ENCODE peak calls at places on chromosomes 7 and 10, in ten cellular contexts. Z is A549, O is A673, Q is hepatocyte, M is heart left ventricle, D is neural progenitor cell, H is heart right ventricle, I is psoas muscle, L is AG04450, K is right lobe of liver. P is an unnamed sample.

GRCh38 chr10:86411281-86411841 is 44.8 kb upstream of the GRID1 start:
- DNase-seq in D (no peak), K (peak; percentile 19), L (peak; percentile 46), H (no peak), O (peak; percentile 51), Z (no peak), I (no peak), Q (peak; percentile 60), M (no peak), P (no peak)

GRCh38 chr10:4588824-4589223 is 237.2 kb upstream of the AKR1E2 start:
- DNase-seq in M (no peak), O (no peak), D (no peak), L (no peak), K (no peak), H (no peak), Z (no peak), Q (no peak), I (no peak), P (no peak)

GRCh38 chr10:23368816-23369640 is 24.4 kb upstream of the C10orf67 start:
- DNase-seq in O (peak; percentile 69), I (no peak), K (no peak), L (no peak), M (no peak), Z (no peak), H (no peak), Q (no peak), D (no peak), P (no peak)

GRCh38 chr10:130179640-130180039 is 43.4 kb downstream of the GLRX3 start:
- DNase-seq in I (no peak), Q (peak; percentile 71), D (peak; percentile 81), L (peak; percentile 24), H (no peak), Z (peak; percentile 17), M (no peak), K (no peak), O (peak; percentile 84), P (no peak)

GRCh38 chr7:99943641-99944507 is 14.5 kb upstream of the GJC3 start:
- DNase-seq in M (no peak), I (no peak), Q (no peak), K (no peak), Z (no peak), O (peak; percentile 14), D (no peak), H (no peak), L (no peak), P (no peak)

GRCh38 chr7:44324204-44325126 is 929 bp downstream of the CAMK2B start:
- DNase-seq in L (no peak), Q (no peak), Z (no peak), O (no peak), I (peak; percentile 41), M (no peak), D (no peak), H (no peak), K (no peak), P (no peak)

GRCh38 chr10:86402283-86402931 is 35.8 kb upstream of the GRID1 start:
- DNase-seq in Z (no peak), H (no peak), O (no peak), D (peak; percentile 14), K (no peak), L (no peak), I (no peak), Q (no peak), M (no peak), P (peak; percentile 71)

GRCh38 chr7:115475206-115475605 is 553.3 kb downstream of the MDFIC start:
- DNase-seq in I (no peak), M (no peak), H (no peak), Z (no peak), D (no peak), K (no peak), O (no peak), L (no peak), Q (no peak), P (no peak)

GRCh38 chr10:132550366-132551092 is 12.9 kb downstream of the INPP5A start:
- DNase-seq in D (no peak), H (no peak), L (no peak), O (no peak), Q (no peak), M (no peak), Z (no peak), I (no peak), K (no peak), P (no peak)

GRCh38 chr7:157606140-157606539 is 269.3 kb downstream of the DNAJB6 start:
- DNase-seq in I (no peak), K (no peak), Z (no peak), Q (no peak), O (no peak), L (no peak), H (no peak), D (no peak), M (no peak), P (no peak)

GRCh38 chr7:157603716-157604115 is 266.9 kb downstream of the DNAJB6 start:
- DNase-seq in H (no peak), Z (no peak), I (no peak), D (no peak), L (no peak), Q (no peak), M (no peak), O (no peak), K (no peak), P (no peak)

GRCh38 chr7:157604661-157605381 is 268.0 kb downstream of the DNAJB6 start:
- DNase-seq in I (no peak), H (no peak), Z (no peak), Q (no peak), L (no peak), K (no peak), D (no peak), M (no peak), O (no peak), P (no peak)

GRCh38 chr7:157607218-157607617 is 270.4 kb downstream of the DNAJB6 start:
- DNase-seq in O (no peak), H (no peak), Z (no peak), D (no peak), Q (no peak), L (no peak), I (no peak), M (no peak), K (no peak), P (no peak)

DNA sequence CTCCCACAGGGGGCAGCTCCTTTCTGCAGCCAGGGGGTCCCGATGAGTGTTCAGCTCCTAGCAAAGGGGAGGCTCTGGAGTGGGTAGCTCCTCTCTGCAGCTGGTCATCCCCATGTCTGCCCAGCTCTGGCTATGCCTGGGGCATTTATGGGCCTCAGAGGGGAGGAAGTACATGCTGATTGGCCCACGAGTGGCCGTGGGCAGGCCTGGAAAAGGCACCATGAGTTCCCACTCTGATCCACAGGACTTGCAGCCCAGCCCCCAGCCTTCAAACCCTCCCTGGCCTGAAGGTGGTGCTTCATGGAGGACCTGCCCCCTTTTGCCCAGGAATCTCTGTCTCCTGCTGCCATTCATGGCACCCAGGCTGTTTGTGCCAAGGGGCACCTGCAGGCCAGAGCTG is 268.8 kb downstream of the DNAJB6 start:
- DNase-seq in Z (no peak), I (no peak), H (no peak), M (no peak), O (no peak), Q (no peak), K (no peak), L (no peak), D (no peak), P (no peak)
- H3K9me3 ChIP-seq in Z (no peaks in the 10 kb centered on the region), I (no peaks in the 10 kb centered on the region), H (no peaks in the 10 kb centered on the region), M (no peaks in the 10 kb centered on the region), O (no peaks in the 10 kb centered on the region), Q (no peaks in the 10 kb centered on the region), K (no peaks in the 10 kb centered on the region), L (peaks cover 84% of the 10 kb centered on the region), D (no peaks in the 10 kb centered on the region), P (no peaks in the 10 kb centered on the region)

GRCh38 chr10:107206856-107207255 is 42.4 kb upstream of the SORCS1 start:
- DNase-seq in I (no peak), D (no peak), O (no peak), L (no peak), Q (no peak), K (no peak), M (no peak), H (no peak), Z (no peak), P (no peak)
- H3K9me3 ChIP-seq in I (peaks cover 5% of the 10 kb centered on the region), D (no peaks in the 10 kb centered on the region), O (no peaks in the 10 kb centered on the region), L (peaks cover 7% of the 10 kb centered on the region), Q (no peaks in the 10 kb centered on the region), K (no peaks in the 10 kb centered on the region), M (no peaks in the 10 kb centered on the region), H (no peaks in the 10 kb centered on the region), Z (no peaks in the 10 kb centered on the region), P (no peaks in the 10 kb centered on the region)

GRCh38 chr7:36939816-36940215 is 215.5 kb upstream of the AOAH start:
- DNase-seq in I (no peak), Z (no peak), O (no peak), K (no peak), D (no peak), M (no peak), H (no peak), Q (no peak), L (no peak), P (no peak)

GRCh38 chr7:36941359-36941758 is 217.1 kb upstream of the AOAH start:
- DNase-seq in K (no peak), L (no peak), I (no peak), H (no peak), Q (no peak), Z (no peak), M (no peak), D (no peak), O (no peak), P (no peak)

GRCh38 chr7:36942558-36943354 is 218.5 kb upstream of the AOAH start:
- DNase-seq in D (no peak), M (no peak), Q (no peak), K (no peak), Z (no peak), L (no peak), O (no peak), I (no peak), H (no peak), P (no peak)

GRCh38 chr7:36942062-36942461 is 217.8 kb upstream of the AOAH start:
- DNase-seq in Z (no peak), I (no peak), Q (no peak), O (no peak), K (no peak), H (no peak), M (no peak), D (no peak), L (no peak), P (no peak)

GRCh38 chr7:36937754-36938551 is 213.7 kb upstream of the AOAH start:
- DNase-seq in H (no peak), L (no peak), O (no peak), K (no peak), Q (no peak), D (no peak), Z (no peak), I (no peak), M (no peak), P (no peak)
- H3K9me3 ChIP-seq in H (peaks cover 15% of the 10 kb centered on the region), L (no peaks in the 10 kb centered on the region), O (peaks cover 13% of the 10 kb centered on the region), K (peaks cover 20% of the 10 kb centered on the region), Q (peaks cover 11% of the 10 kb centered on the region), D (peaks cover 16% of the 10 kb centered on the region), Z (peaks cover 47% of the 10 kb centered on the region), I (peaks cover 47% of the 10 kb centered on the region), M (no peaks in the 10 kb centered on the region), P (peaks cover 7% of the 10 kb centered on the region)

DNA sequence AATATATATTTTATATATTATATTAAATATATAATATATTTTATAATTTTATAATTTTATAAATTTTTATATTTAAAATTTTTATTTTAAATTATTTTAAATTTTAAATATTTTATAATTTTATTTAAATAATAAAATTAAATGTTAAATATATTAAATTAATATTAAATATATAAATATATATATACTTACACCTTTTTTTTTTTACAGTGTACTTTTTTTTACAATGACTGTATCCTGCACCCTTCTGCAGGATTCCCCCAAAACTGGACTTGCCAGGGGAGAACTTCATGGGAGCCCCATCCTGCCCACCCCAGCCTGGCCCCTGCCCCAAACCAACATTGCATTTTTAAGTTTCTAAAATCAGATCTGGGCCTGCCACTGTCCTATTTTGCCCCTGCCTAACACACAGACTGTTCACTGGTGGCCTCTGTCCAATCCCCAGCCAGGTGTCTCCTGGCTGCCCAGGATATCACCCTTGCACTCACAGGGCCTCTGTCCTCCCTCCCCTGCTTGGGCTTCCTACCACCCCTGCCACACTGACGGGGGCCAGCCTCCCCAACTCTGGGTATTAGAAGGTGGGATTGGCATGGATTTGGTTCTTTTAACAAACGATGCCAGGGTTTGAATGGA is 138.0 kb downstream of the ADCY1 start:
- DNase-seq in M (no peak), L (no peak), K (no peak), Q (peak; percentile 1), O (no peak), Z (no peak), D (no peak), I (no peak), H (no peak), P (no peak)
- H3K9me3 ChIP-seq in M (no peaks in the 10 kb centered on the region), L (no peaks in the 10 kb centered on the region), K (no peaks in the 10 kb centered on the region), Q (no peaks in the 10 kb centered on the region), O (no peaks in the 10 kb centered on the region), Z (no peaks in the 10 kb centered on the region), D (no peaks in the 10 kb centered on the region), I (no peaks in the 10 kb centered on the region), H (no peaks in the 10 kb centered on the region), P (no peaks in the 10 kb centered on the region)

P was measured in MG63.